ENCODE peak calls at places on chromosomes 4 and X, in five cellular contexts. D, B, G, A and H are unnamed samples.

GRCh38 chr4:82398263-82398662 is 24.5 kb upstream of the HNRNPD start:
- DNase-seq in G (no peak), D (no peak), B (no peak), A (no peak), H (no peak)

GRCh38 chr4:144645102-144645469 is 870 bp upstream of the HHIP start:
- DNase-seq in D (no peak), B (no peak), A (peak; percentile 76), G (no peak), H (no peak)

GRCh38 chr4:153794001-153794400 is 5.1 kb upstream of the SFRP2 start:
- DNase-seq in D (no peak), B (no peak), G (no peak), A (no peak), H (no peak)

GRCh38 chr4:107658400-107659326 is 61.4 kb downstream of the PAPSS1 start:
- DNase-seq in D (no peak), A (no peak), G (no peak), B (no peak), H (no peak)

GRCh38 chr4:72767903-72768817 is 199.1 kb upstream of the ADAMTS3 start:
- DNase-seq in G (peak; percentile 54), A (no peak), D (peak; percentile 90), B (no peak), H (no peak)

GRCh38 chr4:11297201-11297600 is 131.5 kb downstream of the HS3ST1 start:
- DNase-seq in A (no peak), B (no peak), D (peak; percentile 7), G (peak; percentile 38), H (no peak)

GRCh38 chr4:1192091-1192492 is 19.7 kb upstream of the SPON2 start:
- DNase-seq in A (peak; percentile 95), B (peak; percentile 91), D (peak; percentile 98), G (peak; percentile 86), H (no peak)

GRCh38 chrX:12799118-12799517 is 7.9 kb downstream of the PRPS2 start:
- DNase-seq in B (no peak), G (no peak), D (no peak), A (no peak), H (no peak)

GRCh38 chrX:103681443-103681842 is 5.1 kb downstream of the MORF4L2 start:
- DNase-seq in D (peak; percentile 47), B (no peak), A (no peak), G (no peak), H (no peak)

GRCh38 chr4:151905197-151905596 is 144.4 kb upstream of the GATB start:
- DNase-seq in D (no peak), A (no peak), G (no peak), B (no peak), H (no peak)

GRCh38 chrX:134236690-134237362 is at the start of gene CCDC160:
- DNase-seq in D (peak; percentile 34), A (peak; percentile 87), B (no peak), G (no peak), H (no peak)

GRCh38 chr4:106604319-106605051 is 235.9 kb upstream of the GIMD1 start:
- DNase-seq in D (no peak), B (no peak), G (no peak), A (peak; percentile 41), H (no peak)

GRCh38 chr4:5827108-5828004 is 65.5 kb downstream of the CRMP1 start:
- DNase-seq in G (no peak), B (no peak), D (peak; percentile 69), A (no peak), H (no peak)

GRCh38 chr4:32196950-32197688 is 1477.0 kb downstream of the PCDH7 start:
- DNase-seq in D (no peak), B (no peak), G (no peak), A (no peak), H (no peak)

GRCh38 chr4:150033937-150034336 is 44.3 kb upstream of the DCLK2 start:
- DNase-seq in D (peak; percentile 57), A (no peak), G (peak; percentile 25), B (no peak), H (no peak)

GRCh38 chr4:7803992-7804758 is 135.5 kb downstream of the AFAP1 start:
- DNase-seq in A (peak; percentile 89), B (peak; percentile 69), G (peak; percentile 51), D (peak; percentile 88), H (peak; percentile 66)

GRCh38 chrX:154840856-154841255 is 6.4 kb upstream of the SMIM9 start:
- DNase-seq in A (no peak), G (peak; percentile 9), D (peak; percentile 75), B (no peak), H (peak; percentile 34)

GRCh38 chr4:89496851-89497250 is 189.3 kb upstream of the GPRIN3 start:
- DNase-seq in B (no peak), D (peak; percentile 59), G (peak; percentile 52), A (no peak), H (no peak)

GRCh38 chr4:136012250-136012649 is 1520.0 kb downstream of the PCDH18 start:
- DNase-seq in G (no peak), A (no peak), D (no peak), B (no peak), H (no peak)

GRCh38 chr4:109735566-109736454 is 5.9 kb upstream of the PLA2G12A start:
- DNase-seq in B (no peak), D (peak; percentile 67), A (no peak), G (no peak), H (no peak)

DNA sequence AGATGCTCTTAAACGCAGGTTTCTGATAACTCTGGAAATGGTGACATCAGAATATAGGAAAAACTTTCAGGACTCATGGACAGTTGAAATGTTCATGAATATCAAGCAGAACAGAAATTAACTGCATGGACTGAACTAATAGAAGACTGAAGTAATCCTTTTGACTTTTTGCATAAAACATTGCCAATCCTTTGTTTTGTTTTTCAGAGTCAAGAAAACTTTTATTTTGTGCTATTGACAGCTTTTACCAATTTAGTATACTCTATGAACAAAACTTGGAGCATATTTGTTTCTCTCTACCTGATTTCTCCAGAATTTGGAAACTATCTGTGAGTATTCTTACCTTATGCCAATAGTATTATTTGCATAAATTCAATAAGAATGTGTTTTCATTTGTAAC is 61.2 kb upstream of the HMX1 start:
- DNase-seq in G (no peak), B (no peak), D (no peak), A (no peak), H (no peak)
- H3K9me3 ChIP-seq in G (no peaks in the 10 kb centered on the region), B (no peaks in the 10 kb centered on the region), D (no peaks in the 10 kb centered on the region), A (peaks cover 3% of the 10 kb centered on the region), H (no peaks in the 10 kb centered on the region)

GRCh38 chr4:27198246-27198645 is 337.6 kb downstream of the STIM2 start:
- DNase-seq in B (no peak), G (no peak), A (no peak), D (no peak), H (no peak)

GRCh38 chr4:27198971-27199370 is 338.3 kb downstream of the STIM2 start:
- DNase-seq in G (no peak), D (no peak), B (no peak), A (no peak), H (no peak)

GRCh38 chr4:27189683-27190082 is 329.0 kb downstream of the STIM2 start:
- DNase-seq in G (no peak), D (no peak), B (no peak), A (no peak), H (no peak)

GRCh38 chr4:27194599-27194998 is 334.0 kb downstream of the STIM2 start:
- DNase-seq in A (no peak), G (no peak), B (no peak), D (no peak), H (no peak)
- H3K4me3 ChIP-seq in A (no peak overlapping the region), G (no peak overlapping the region), B (no peak overlapping the region), D (no peak overlapping the region), H (no peak overlapping the region)

DNA sequence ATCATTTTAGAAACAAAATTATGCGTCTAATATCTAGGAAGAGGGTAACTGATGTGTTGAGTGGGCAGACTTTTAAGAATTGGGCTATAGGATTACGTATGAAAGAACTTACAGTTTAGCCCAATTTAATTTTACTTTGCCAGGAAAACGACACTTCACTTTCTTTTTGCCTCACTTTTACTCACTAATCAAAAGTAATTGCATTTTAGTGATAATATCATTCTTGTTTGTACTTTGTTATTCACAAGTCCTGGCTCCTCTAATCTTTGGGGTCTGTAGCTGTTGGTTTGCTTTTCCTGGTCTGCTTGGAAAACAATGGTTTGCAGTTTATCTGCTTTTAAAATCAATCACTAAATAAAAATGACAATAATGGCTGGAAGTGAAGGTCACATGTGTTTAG is 2.9 kb upstream of the ARX start:
- DNase-seq in A (no peak), B (no peak), G (no peak), D (no peak), H (no peak)
- H3K9me3 ChIP-seq in A (no peaks in the 10 kb centered on the region), B (no peaks in the 10 kb centered on the region), G (peaks cover 3% of the 10 kb centered on the region), D (no peaks in the 10 kb centered on the region), H (no peaks in the 10 kb centered on the region)

GRCh38 chrX:118978451-118978850 is 4.0 kb downstream of the LONRF3 start:
- DNase-seq in A (no peak), D (no peak), G (no peak), B (no peak), H (no peak)

GRCh38 chrX:118977424-118977823 is 3.0 kb downstream of the LONRF3 start:
- DNase-seq in G (no peak), B (no peak), A (no peak), D (no peak), H (no peak)

GRCh38 chrX:118975831-118976598 is 1.6 kb downstream of the LONRF3 start:
- DNase-seq in B (peak; percentile 82), A (peak; percentile 91), G (no peak), D (peak; percentile 58), H (peak; percentile 41)

GRCh38 chrX:118974908-118975671 is 672 bp downstream of the LONRF3 start:
- DNase-seq in D (peak; percentile 30), A (peak; percentile 84), B (no peak), G (no peak), H (peak; percentile 54)

DNA sequence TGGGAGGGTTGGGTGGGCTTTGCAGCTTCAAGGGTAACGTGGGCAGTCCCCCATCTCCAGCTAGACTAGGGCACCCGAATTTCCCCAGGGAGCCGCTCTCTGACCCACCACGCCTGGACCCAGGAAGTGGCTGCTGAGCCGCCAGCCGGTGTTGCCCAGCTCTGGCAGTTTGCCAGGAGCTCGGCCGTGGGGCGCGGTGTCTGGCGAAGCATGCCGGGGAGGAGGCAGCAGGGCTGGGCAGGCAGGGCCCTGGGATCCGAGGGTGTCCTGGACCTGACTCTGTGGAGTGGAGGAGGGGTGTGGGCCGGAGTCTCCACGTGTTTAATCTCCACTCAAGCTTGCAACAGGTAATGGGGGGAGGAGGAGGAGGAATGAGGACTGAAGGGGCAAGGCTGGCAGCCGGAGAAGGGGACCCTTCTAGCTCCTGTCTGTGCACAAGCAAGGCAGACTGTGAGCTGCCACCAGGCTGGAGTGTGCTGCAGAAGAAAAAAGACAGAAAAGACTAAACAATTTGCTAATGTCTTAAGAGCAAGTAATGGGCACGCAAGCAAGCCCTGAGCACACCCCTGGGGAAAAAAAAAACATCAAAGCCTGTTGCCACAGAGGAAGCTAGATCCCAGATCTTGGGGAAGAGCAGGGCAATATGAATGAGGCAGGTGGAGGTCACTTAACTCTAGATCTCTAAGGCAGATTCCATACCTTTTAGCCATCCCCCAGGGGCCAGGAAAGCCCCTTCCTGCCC is 2.4 kb downstream of the LONRF3 start:
- DNase-seq in B (no peak), G (no peak), D (peak; percentile 16), A (peak; percentile 92), H (no peak)
- H3K4me3 ChIP-seq in B (peak overlapping the region; percentile 77), G (no peak overlapping the region), D (no peak overlapping the region), A (no peak overlapping the region), H (no peak overlapping the region)